ENCODE peak calls at places on chromosomes 2 and 18, in nine cellular contexts. One of them, this sample, is unnamed.

GRCh38 chr2:10658041-10658913 is 31.5 kb downstream of the NOL10 start:
- DNase-seq in upper lobe of right lung: no peak
- DNase-seq in GM23338: no peak
- DNase-seq in uterus: no peak
- DNase-seq in stomach: no peak
- DNase-seq in NB4: no peak
- DNase-seq in fibroblast of pulmonary artery: peak
- DNase-seq in fibroblast of mammary gland: peak
- DNase-seq in cardiac muscle cell: peak
- DNase-seq in this sample: peak

GRCh38 chr2:86832334-86833096 is 29.2 kb downstream of the CD8B start:
- DNase-seq in uterus: no peak
- DNase-seq in GM23338: no peak
- DNase-seq in upper lobe of right lung: no peak
- DNase-seq in fibroblast of mammary gland: no peak
- DNase-seq in fibroblast of pulmonary artery: no peak
- DNase-seq in cardiac muscle cell: no peak
- DNase-seq in stomach: no peak
- DNase-seq in NB4: no peak
- DNase-seq in this sample: no peak

GRCh38 chr2:20419007-20419576 is 27.8 kb upstream of the RHOB start:
- DNase-seq in upper lobe of right lung: no peak
- DNase-seq in uterus: no peak
- DNase-seq in fibroblast of pulmonary artery: peak
- DNase-seq in stomach: peak
- DNase-seq in cardiac muscle cell: peak
- DNase-seq in NB4: no peak
- DNase-seq in fibroblast of mammary gland: peak
- DNase-seq in GM23338: no peak
- DNase-seq in this sample: no peak

GRCh38 chr2:181984814-181985631 is 630 bp upstream of the PPP1R1C start:
- DNase-seq in uterus: no peak
- DNase-seq in fibroblast of pulmonary artery: no peak
- DNase-seq in NB4: no peak
- DNase-seq in GM23338: no peak
- DNase-seq in fibroblast of mammary gland: no peak
- DNase-seq in upper lobe of right lung: no peak
- DNase-seq in cardiac muscle cell: peak
- DNase-seq in stomach: no peak
- DNase-seq in this sample: no peak

GRCh38 chr2:16408331-16409005 is 257.2 kb downstream of the CYRIA start:
- DNase-seq in GM23338: no peak
- DNase-seq in upper lobe of right lung: no peak
- DNase-seq in fibroblast of pulmonary artery: no peak
- DNase-seq in fibroblast of mammary gland: no peak
- DNase-seq in cardiac muscle cell: no peak
- DNase-seq in stomach: no peak
- DNase-seq in uterus: no peak
- DNase-seq in NB4: no peak
- DNase-seq in this sample: no peak

GRCh38 chr2:159071190-159071915 is 102.9 kb downstream of the TANC1 start:
- DNase-seq in GM23338: no peak
- DNase-seq in upper lobe of right lung: no peak
- DNase-seq in cardiac muscle cell: peak
- DNase-seq in stomach: no peak
- DNase-seq in fibroblast of pulmonary artery: no peak
- DNase-seq in NB4: no peak
- DNase-seq in uterus: no peak
- DNase-seq in fibroblast of mammary gland: peak
- DNase-seq in this sample: no peak

GRCh38 chr2:206125914-206126313 is 33.3 kb downstream of the NDUFS1 start:
- DNase-seq in fibroblast of pulmonary artery: no peak
- DNase-seq in uterus: no peak
- DNase-seq in fibroblast of mammary gland: no peak
- DNase-seq in cardiac muscle cell: no peak
- DNase-seq in stomach: no peak
- DNase-seq in NB4: no peak
- DNase-seq in upper lobe of right lung: no peak
- DNase-seq in GM23338: no peak
- DNase-seq in this sample: peak

GRCh38 chr18:26928669-26929313 is 63.3 kb upstream of the AQP4 start:
- DNase-seq in fibroblast of pulmonary artery: no peak
- DNase-seq in NB4: no peak
- DNase-seq in stomach: peak
- DNase-seq in uterus: no peak
- DNase-seq in fibroblast of mammary gland: no peak
- DNase-seq in GM23338: no peak
- DNase-seq in cardiac muscle cell: no peak
- DNase-seq in upper lobe of right lung: peak
- DNase-seq in this sample: peak

GRCh38 chr2:175008801-175009495 is 3.8 kb upstream of the CHN1 start:
- DNase-seq in upper lobe of right lung: no peak
- DNase-seq in uterus: no peak
- DNase-seq in stomach: no peak
- DNase-seq in GM23338: no peak
- DNase-seq in NB4: no peak
- DNase-seq in cardiac muscle cell: no peak
- DNase-seq in fibroblast of mammary gland: no peak
- DNase-seq in fibroblast of pulmonary artery: no peak
- DNase-seq in this sample: no peak

DNA sequence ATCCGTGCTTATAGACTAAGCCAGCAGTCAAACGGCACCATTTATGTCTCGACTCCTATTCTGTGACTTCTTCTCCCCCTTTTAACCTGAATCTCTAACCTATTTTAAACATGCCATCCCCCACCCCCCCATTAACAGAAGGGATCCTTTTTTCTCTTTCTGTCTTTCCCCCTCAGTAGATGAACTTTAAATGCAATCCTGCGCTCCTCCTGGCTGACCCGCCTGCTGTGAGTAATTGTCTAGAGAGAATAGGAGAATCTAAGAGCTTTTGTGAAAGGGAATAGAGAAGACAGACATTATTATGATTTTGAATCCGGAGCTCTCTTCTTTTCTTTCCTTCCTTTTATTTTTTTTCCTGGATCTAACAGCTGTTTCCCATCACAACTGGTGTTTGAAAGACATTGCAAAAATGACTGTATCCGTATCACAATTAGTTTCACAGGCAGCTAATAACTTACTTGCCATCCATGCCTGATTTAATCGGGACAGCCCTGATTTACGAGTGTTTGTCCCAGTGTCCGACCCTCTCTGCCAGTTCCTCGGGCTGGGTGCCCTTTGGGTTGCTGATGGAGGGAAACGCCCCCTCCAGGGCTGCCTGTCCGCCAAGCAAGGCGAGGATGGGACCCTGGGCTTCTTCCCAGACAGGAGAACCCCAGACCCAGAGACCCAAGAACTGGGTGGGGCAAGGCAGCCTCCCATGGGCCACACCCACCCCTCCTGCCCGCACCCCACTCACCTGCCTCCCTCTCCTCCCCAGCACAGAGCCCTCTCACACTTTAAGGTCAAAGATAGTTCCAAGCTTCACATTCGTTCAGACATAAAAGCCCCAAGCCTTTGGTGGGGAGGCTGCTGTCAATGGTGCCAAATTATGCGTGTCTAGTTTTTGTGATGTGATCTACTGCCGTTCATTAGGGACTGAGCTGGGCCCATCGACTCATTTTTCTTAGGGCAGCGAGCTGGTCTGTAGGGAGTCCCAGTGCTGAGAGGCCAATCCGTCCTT is 231.8 kb downstream of the ZNF516 start:
- DNase-seq in fibroblast of mammary gland: no peak
- DNase-seq in cardiac muscle cell: no peak
- DNase-seq in fibroblast of pulmonary artery: no peak
- DNase-seq in stomach: no peak
- DNase-seq in upper lobe of right lung: no peak
- DNase-seq in uterus: peak
- DNase-seq in GM23338: no peak
- DNase-seq in NB4: no peak
- DNase-seq in this sample: no peak
- H3K4me3 ChIP-seq in fibroblast of mammary gland: no peak
- H3K4me3 ChIP-seq in cardiac muscle cell: no peak
- H3K4me3 ChIP-seq in fibroblast of pulmonary artery: no peak
- H3K4me3 ChIP-seq in stomach: no peak
- H3K4me3 ChIP-seq in upper lobe of right lung: no peak
- H3K4me3 ChIP-seq in uterus: no peak
- H3K4me3 ChIP-seq in GM23338: peak
- H3K4me3 ChIP-seq in NB4: no peak
- H3K4me3 ChIP-seq in this sample: no peak

GRCh38 chr2:40445467-40445866 is 6.4 kb downstream of the SLC8A1 start:
- DNase-seq in fibroblast of pulmonary artery: no peak
- DNase-seq in stomach: no peak
- DNase-seq in upper lobe of right lung: no peak
- DNase-seq in cardiac muscle cell: no peak
- DNase-seq in NB4: no peak
- DNase-seq in fibroblast of mammary gland: no peak
- DNase-seq in uterus: no peak
- DNase-seq in GM23338: no peak
- DNase-seq in this sample: no peak
- TF ChIP-seq CTCF in fibroblast of pulmonary artery: no peak
- TF ChIP-seq CTCF in stomach: no peak
- TF ChIP-seq CTCF in upper lobe of right lung: no peak
- TF ChIP-seq CTCF in cardiac muscle cell: no peak
- TF ChIP-seq CTCF in NB4: no peak
- TF ChIP-seq CTCF in fibroblast of mammary gland: no peak
- TF ChIP-seq CTCF in uterus: no peak
- TF ChIP-seq CTCF in GM23338: no peak
- TF ChIP-seq CTCF in this sample: no peak

GRCh38 chr18:52937840-52938239 is 597.8 kb downstream of the DCC start:
- DNase-seq in fibroblast of mammary gland: no peak
- DNase-seq in NB4: no peak
- DNase-seq in stomach: no peak
- DNase-seq in upper lobe of right lung: no peak
- DNase-seq in fibroblast of pulmonary artery: no peak
- DNase-seq in GM23338: no peak
- DNase-seq in cardiac muscle cell: no peak
- DNase-seq in uterus: no peak
- DNase-seq in this sample: peak
- H3K4me3 ChIP-seq in fibroblast of mammary gland: no peak
- H3K4me3 ChIP-seq in NB4: no peak
- H3K4me3 ChIP-seq in stomach: no peak
- H3K4me3 ChIP-seq in upper lobe of right lung: no peak
- H3K4me3 ChIP-seq in fibroblast of pulmonary artery: no peak
- H3K4me3 ChIP-seq in GM23338: no peak
- H3K4me3 ChIP-seq in cardiac muscle cell: no peak
- H3K4me3 ChIP-seq in uterus: no peak
- H3K4me3 ChIP-seq in this sample: no peak

GRCh38 chr2:59449264-59449663 is 1104.2 kb downstream of the BCL11A start:
- DNase-seq in stomach: no peak
- DNase-seq in uterus: no peak
- DNase-seq in GM23338: peak
- DNase-seq in fibroblast of pulmonary artery: no peak
- DNase-seq in cardiac muscle cell: no peak
- DNase-seq in upper lobe of right lung: no peak
- DNase-seq in NB4: peak
- DNase-seq in fibroblast of mammary gland: no peak
- DNase-seq in this sample: peak
- TF ChIP-seq CTCF in stomach: no peak
- TF ChIP-seq CTCF in uterus: no peak
- TF ChIP-seq CTCF in GM23338: peak
- TF ChIP-seq CTCF in fibroblast of pulmonary artery: no peak
- TF ChIP-seq CTCF in cardiac muscle cell: no peak
- TF ChIP-seq CTCF in upper lobe of right lung: no peak
- TF ChIP-seq CTCF in NB4: peak
- TF ChIP-seq CTCF in fibroblast of mammary gland: no peak
- TF ChIP-seq CTCF in this sample: peak

GRCh38 chr18:59867337-59868104 is 32.3 kb upstream of the PMAIP1 start:
- DNase-seq in upper lobe of right lung: no peak
- DNase-seq in GM23338: peak
- DNase-seq in stomach: no peak
- DNase-seq in fibroblast of mammary gland: no peak
- DNase-seq in fibroblast of pulmonary artery: no peak
- DNase-seq in NB4: no peak
- DNase-seq in uterus: no peak
- DNase-seq in cardiac muscle cell: no peak
- DNase-seq in this sample: no peak
- H3K4me3 ChIP-seq in upper lobe of right lung: no peak
- H3K4me3 ChIP-seq in GM23338: no peak
- H3K4me3 ChIP-seq in stomach: no peak
- H3K4me3 ChIP-seq in fibroblast of mammary gland: no peak
- H3K4me3 ChIP-seq in fibroblast of pulmonary artery: no peak
- H3K4me3 ChIP-seq in NB4: no peak
- H3K4me3 ChIP-seq in uterus: no peak
- H3K4me3 ChIP-seq in cardiac muscle cell: no peak
- H3K4me3 ChIP-seq in this sample: no peak

DNA sequence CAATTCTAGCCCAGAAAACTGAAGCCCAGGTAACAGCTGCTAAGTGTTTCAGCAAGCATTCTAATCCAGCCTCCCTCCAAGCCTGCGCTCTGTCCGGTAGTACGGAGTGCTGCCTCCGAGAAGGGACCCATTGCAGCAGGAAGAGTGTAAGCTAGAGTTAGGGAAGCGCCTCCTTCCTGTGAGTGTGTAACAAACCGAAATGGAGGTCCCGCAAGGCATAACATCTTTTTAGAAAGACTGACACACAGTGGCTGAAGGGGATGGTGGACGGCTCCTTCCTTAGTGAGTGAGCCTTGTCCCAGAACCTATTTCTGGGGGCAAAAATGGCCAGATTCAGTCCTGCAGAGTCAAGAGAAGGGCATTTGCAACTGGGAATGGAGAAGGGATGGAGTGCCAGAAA is 12.2 kb downstream of the PKDCC start:
- DNase-seq in cardiac muscle cell: no peak
- DNase-seq in fibroblast of mammary gland: no peak
- DNase-seq in uterus: no peak
- DNase-seq in NB4: no peak
- DNase-seq in fibroblast of pulmonary artery: no peak
- DNase-seq in GM23338: no peak
- DNase-seq in stomach: no peak
- DNase-seq in upper lobe of right lung: no peak
- DNase-seq in this sample: no peak
- TF ChIP-seq CTCF in cardiac muscle cell: peak
- TF ChIP-seq CTCF in fibroblast of mammary gland: no peak
- TF ChIP-seq CTCF in uterus: no peak
- TF ChIP-seq CTCF in NB4: no peak
- TF ChIP-seq CTCF in fibroblast of pulmonary artery: no peak
- TF ChIP-seq CTCF in GM23338: no peak
- TF ChIP-seq CTCF in stomach: no peak
- TF ChIP-seq CTCF in upper lobe of right lung: no peak
- TF ChIP-seq CTCF in this sample: no peak

GRCh38 chr2:58073008-58073407 is 26.4 kb downstream of the VRK2 start:
- DNase-seq in uterus: no peak
- DNase-seq in GM23338: no peak
- DNase-seq in stomach: no peak
- DNase-seq in upper lobe of right lung: no peak
- DNase-seq in NB4: no peak
- DNase-seq in cardiac muscle cell: no peak
- DNase-seq in fibroblast of mammary gland: no peak
- DNase-seq in fibroblast of pulmonary artery: no peak
- DNase-seq in this sample: no peak

GRCh38 chr2:58067001-58067400 is 20.4 kb downstream of the VRK2 start:
- DNase-seq in NB4: no peak
- DNase-seq in cardiac muscle cell: no peak
- DNase-seq in uterus: no peak
- DNase-seq in fibroblast of pulmonary artery: no peak
- DNase-seq in upper lobe of right lung: no peak
- DNase-seq in fibroblast of mammary gland: no peak
- DNase-seq in stomach: no peak
- DNase-seq in GM23338: no peak
- DNase-seq in this sample: no peak

GRCh38 chr2:58070765-58071164 is 24.2 kb downstream of the VRK2 start:
- DNase-seq in NB4: no peak
- DNase-seq in fibroblast of pulmonary artery: no peak
- DNase-seq in cardiac muscle cell: no peak
- DNase-seq in stomach: no peak
- DNase-seq in uterus: no peak
- DNase-seq in upper lobe of right lung: no peak
- DNase-seq in fibroblast of mammary gland: no peak
- DNase-seq in GM23338: no peak
- DNase-seq in this sample: no peak

GRCh38 chr2:58072102-58072501 is 25.5 kb downstream of the VRK2 start:
- DNase-seq in fibroblast of mammary gland: no peak
- DNase-seq in fibroblast of pulmonary artery: no peak
- DNase-seq in upper lobe of right lung: no peak
- DNase-seq in NB4: no peak
- DNase-seq in GM23338: no peak
- DNase-seq in uterus: no peak
- DNase-seq in stomach: no peak
- DNase-seq in cardiac muscle cell: no peak
- DNase-seq in this sample: no peak
- H3K4me3 ChIP-seq in fibroblast of mammary gland: no peak
- H3K4me3 ChIP-seq in fibroblast of pulmonary artery: no peak
- H3K4me3 ChIP-seq in upper lobe of right lung: no peak
- H3K4me3 ChIP-seq in NB4: no peak
- H3K4me3 ChIP-seq in GM23338: no peak
- H3K4me3 ChIP-seq in uterus: no peak
- H3K4me3 ChIP-seq in stomach: no peak
- H3K4me3 ChIP-seq in cardiac muscle cell: no peak
- H3K4me3 ChIP-seq in this sample: no peak

This sample was measured in epithelial cell of esophagus.